ENCODE peak calls at places on chromosomes 16 and 17, in four cellular contexts. X is G401, A is T follicular helper cell, M is astrocyte of the spinal cord. V is an unnamed sample.
A peak's percentile ranks its signal among the peaks of the same experiment; 100 is the strongest.

GRCh38 chr17:68835061-68835460 is 120.1 kb downstream of the ABCA8 start:
- DNase-seq in A (no peak), X (no peak), M (peak; percentile 29), V (no peak)

GRCh38 chr17:57599271-57600045 is 145.6 kb downstream of the CCDC182 start:
- DNase-seq in A (no peak), M (no peak), X (no peak), V (no peak)

GRCh38 chr17:76645481-76645880 is 1.9 kb upstream of the ST6GALNAC1 start:
- DNase-seq in A (no peak), M (no peak), X (no peak), V (no peak)

GRCh38 chr17:80284631-80285030 is 24.0 kb downstream of the RNF213 start:
- DNase-seq in A (no peak), X (no peak), M (no peak), V (no peak)

GRCh38 chr17:82846061-82846691 is 6.4 kb upstream of the ZNF750 start:
- DNase-seq in A (no peak), M (no peak), X (peak; percentile 54), V (no peak)

GRCh38 chr17:50280801-50281441 is 6.7 kb downstream of the TMEM92 start:
- DNase-seq in A (no peak), X (no peak), M (no peak), V (no peak)

GRCh38 chr16:69741519-69741918 is 13.2 kb downstream of the NOB1 start:
- DNase-seq in A (no peak), M (peak; percentile 40), X (no peak), V (no peak)

GRCh38 chr17:199806-200603 is 18.6 kb upstream of the DOC2B start:
- DNase-seq in A (no peak), M (no peak), X (no peak), V (no peak)

GRCh38 chr16:89095401-89095974 is 1.8 kb downstream of the ACSF3 start:
- DNase-seq in M (peak; percentile 2), A (no peak), X (peak; percentile 16), V (no peak)

GRCh38 chr17:65359016-65359415 is 202.4 kb downstream of the AXIN2 start:
- DNase-seq in M (peak; percentile 82), X (no peak), A (no peak), V (no peak)

GRCh38 chr17:73998246-73999220 is 204.9 kb upstream of the RPL38 start:
- DNase-seq in A (peak; percentile 44), M (no peak), X (no peak), V (peak; percentile 57)

GRCh38 chr17:38729886-38730525 is at the start of gene CISD3:
- DNase-seq in X (peak; percentile 69), A (peak; percentile 73), M (peak; percentile 72), V (peak; percentile 83)

GRCh38 chr16:89537549-89537925 is 22.9 kb upstream of the RPL13 start:
- DNase-seq in X (no peak), A (no peak), M (peak; percentile 35), V (no peak)

GRCh38 chr16:86306811-86307517 is 203.4 kb upstream of the FOXF1 start:
- DNase-seq in A (no peak), M (no peak), X (no peak), V (no peak)

GRCh38 chr17:28398280-28398981 is 7.6 kb downstream of the SLC46A1 start:
- DNase-seq in M (no peak), A (no peak), X (no peak), V (no peak)

GRCh38 chr16:3022208-3022696 is 1.5 kb downstream of the HCFC1R1 start:
- DNase-seq in X (peak; percentile 62), A (peak; percentile 72), M (peak; percentile 97), V (peak; percentile 77)

GRCh38 chr16:72860726-72861562 is 187.0 kb downstream of the ZFHX3 start:
- DNase-seq in X (peak; percentile 81), M (no peak), A (no peak), V (no peak)

GRCh38 chr16:47750371-47750770 is 289.2 kb downstream of the PHKB start:
- DNase-seq in X (no peak), M (no peak), A (no peak), V (no peak)

GRCh38 chr17:79650861-79651260 is 40.0 kb upstream of the RBFOX3 start:
- DNase-seq in X (no peak), M (no peak), A (no peak), V (no peak)

GRCh38 chr17:46872421-46872820 is 21.0 kb downstream of the WNT9B start:
- DNase-seq in X (no peak), M (no peak), A (no peak), V (no peak)

GRCh38 chr17:27224526-27225315 is 69.2 kb upstream of the WSB1 start:
- DNase-seq in X (no peak), M (no peak), A (no peak), V (no peak)

GRCh38 chr17:64202683-64203430 is 60.2 kb downstream of the TEX2 start:
- DNase-seq in X (peak; percentile 81), M (peak; percentile 83), A (no peak), V (no peak)

GRCh38 chr17:67666710-67667109 is 51.0 kb upstream of the NOL11 start:
- DNase-seq in M (no peak), A (no peak), X (no peak), V (no peak)

GRCh38 chr17:73343739-73344454 is 32.1 kb upstream of the CDC42EP4 start:
- DNase-seq in M (no peak), A (no peak), X (no peak), V (no peak)

GRCh38 chr16:29876578-29877249 is 13.7 kb upstream of the CDIPT start:
- DNase-seq in M (no peak), A (peak; percentile 24), X (peak; percentile 44), V (no peak)

GRCh38 chr16:11359370-11359769 is 14.1 kb downstream of the RMI2 start:
- DNase-seq in X (no peak), M (peak; percentile 69), A (no peak), V (no peak)

GRCh38 chr17:41131979-41132378 is 8.0 kb upstream of the KRTAP4-12 start:
- DNase-seq in M (no peak), X (no peak), A (no peak), V (no peak)

GRCh38 chr16:8866118-8866883 is 2.5 kb downstream of the CARHSP1 start:
- DNase-seq in M (peak; percentile 44), X (no peak), A (no peak), V (no peak)